ENCODE peak calls at places on chromosome 15, in six cellular contexts. X is ecto neural progenitor cell; J is mesendoderm; F is stimulated activated CD8-positive, alpha-beta memory T cell treated with anti-CD3 and anti-CD28 coated beads, Interleukin-4, amount 100 ng/mL, for 24 hours; Q is lung microvascular endothelial cell; L is cardiac muscle cell. O is an unnamed sample.

GRCh38 chr15:69647160-69647513 is 194.5 kb downstream of the RPLP1 start:
- DNase-seq in X (no peak), J (peak; percentile 30), F (no peak), Q (no peak), L (no peak), O (no peak)

GRCh38 chr15:77107068-77107467 is 36.2 kb upstream of the TSPAN3 start:
- DNase-seq in X (no peak), J (no peak), F (no peak), Q (peak; percentile 45), L (peak; percentile 77), O (no peak)

GRCh38 chr15:29686079-29686425 is 136.2 kb downstream of the TJP1 start:
- DNase-seq in X (no peak), J (no peak), F (no peak), Q (no peak), L (no peak), O (no peak)

GRCh38 chr15:28876845-28877185 is 9.0 kb upstream of the APBA2 start:
- DNase-seq in X (no peak), J (no peak), F (no peak), Q (no peak), L (no peak), O (no peak)

GRCh38 chr15:49946681-49947080 is 172.4 kb downstream of the ATP8B4 start:
- DNase-seq in X (no peak), J (no peak), F (no peak), Q (no peak), L (no peak), O (no peak)

GRCh38 chr15:63277044-63277892 is at the start of gene APH1B:
- DNase-seq in X (peak; percentile 84), J (peak; percentile 87), F (peak; percentile 63), Q (peak; percentile 68), L (peak; percentile 81), O (peak; percentile 79)

GRCh38 chr15:99619712-99620111 is 53.9 kb downstream of the MEF2A start:
- DNase-seq in X (no peak), J (no peak), F (no peak), Q (no peak), L (peak; percentile 48), O (no peak)

GRCh38 chr15:48029656-48030055 is 91.1 kb upstream of the SLC24A5 start:
- DNase-seq in X (no peak), J (no peak), F (no peak), Q (no peak), L (no peak), O (no peak)

GRCh38 chr15:55514414-55514850 is 6.4 kb upstream of the DNAAF4 start:
- DNase-seq in X (no peak), J (no peak), F (no peak), Q (no peak), L (no peak), O (no peak)

GRCh38 chr15:40984406-40984805 is 31.1 kb downstream of the CHAC1 start:
- DNase-seq in X (no peak), J (no peak), F (no peak), Q (no peak), L (no peak), O (no peak)

GRCh38 chr15:100601158-100601557 is 826 bp downstream of the LINS1 start:
- DNase-seq in X (no peak), J (peak; percentile 19), F (peak; percentile 25), Q (peak; percentile 40), L (peak; percentile 16), O (peak; percentile 10)

GRCh38 chr15:67832031-67832551 is 6.8 kb downstream of the SKOR1 start:
- DNase-seq in X (no peak), J (peak; percentile 80), F (no peak), Q (peak; percentile 35), L (peak; percentile 56), O (peak; percentile 50)

GRCh38 chr15:39542385-39543065 is 38.4 kb upstream of the THBS1 start:
- DNase-seq in X (no peak), J (no peak), F (no peak), Q (no peak), L (no peak), O (no peak)

GRCh38 chr15:72682772-72683171 is 3.2 kb downstream of the HIGD2B start:
- DNase-seq in X (no peak), J (no peak), F (no peak), Q (no peak), L (no peak), O (no peak)

GRCh38 chr15:39745415-39745814 is 37.2 kb downstream of the FSIP1 start:
- DNase-seq in X (no peak), J (no peak), F (no peak), Q (no peak), L (no peak), O (no peak)

GRCh38 chr15:20340331-20340811 is 201.2 kb downstream of the GOLGA6L6 start:
- DNase-seq in X (peak; percentile 88), J (no peak), F (no peak), Q (no peak), L (no peak), O (peak; percentile 11)

GRCh38 chr15:82174471-82174870 is 88.1 kb downstream of the EFL1 start:
- DNase-seq in X (no peak), J (no peak), F (no peak), Q (no peak), L (peak; percentile 29), O (no peak)

GRCh38 chr15:66951976-66952375 is 113.4 kb upstream of the SMAD3 start:
- DNase-seq in X (no peak), J (no peak), F (no peak), Q (no peak), L (peak; percentile 44), O (no peak)

O was measured in SK-N-DZ.